ENCODE peak calls at places on chromosome 14, in four cellular contexts. K, V, Q and T are unnamed samples.

GRCh38 chr14:30214456-30215090 is 286.9 kb upstream of the PRKD1 start:
- DNase-seq in K (peak), V (peak), Q (no peak), T (peak)

GRCh38 chr14:88129306-88130056 is 124.5 kb downstream of the GPR65 start:
- DNase-seq in K (no peak), V (peak), Q (no peak), T (no peak)

GRCh38 chr14:105315941-105316562 is 1.5 kb downstream of the PACS2 start:
- DNase-seq in K (peak), V (peak), Q (no peak), T (no peak)

GRCh38 chr14:50542941-50543418 is 10.6 kb upstream of the MAP4K5 start:
- DNase-seq in K (peak), V (peak), Q (no peak), T (peak)

GRCh38 chr14:53399057-53399456 is 245.9 kb upstream of the DDHD1 start:
- DNase-seq in K (no peak), V (peak), Q (no peak), T (peak)

GRCh38 chr14:104681689-104682074 is 7.7 kb upstream of the INF2 start:
- DNase-seq in K (peak), V (peak), Q (no peak), T (peak)

GRCh38 chr14:68451676-68452387 is 341.0 kb downstream of the ZFP36L1 start:
- DNase-seq in K (no peak), V (peak), Q (no peak), T (no peak)

GRCh38 chr14:95121911-95122696 is 35.2 kb downstream of the DICER1 start:
- DNase-seq in K (no peak), V (no peak), Q (no peak), T (no peak)

GRCh38 chr14:103527408-103528157 is 1.4 kb upstream of the TRMT61A start:
- DNase-seq in K (no peak), V (peak), Q (no peak), T (no peak)

GRCh38 chr14:91649930-91650329 is 82.0 kb downstream of the CATSPERB start:
- DNase-seq in K (peak), V (peak), Q (no peak), T (peak)

GRCh38 chr14:54133896-54134295 is 177.3 kb upstream of the BMP4 start:
- DNase-seq in K (no peak), V (peak), Q (no peak), T (peak)